ENCODE peak calls at places on chromosomes 5 and 9, in ten cellular contexts. One of them, this sample, is unnamed.
A peak's percentile ranks its signal among the peaks of the same experiment; 100 is the strongest.

GRCh38 chr5:19608434-19608833 is 379.6 kb downstream of the CDH18 start:
- DNase-seq in transverse colon: no peak
- DNase-seq in breast epithelium: no peak
- DNase-seq in adrenal gland: no peak
- DNase-seq in IMR-90: no peak
- DNase-seq in body of pancreas: no peak
- DNase-seq in stomach: no peak
- DNase-seq in H1: no peak
- DNase-seq in left ventricle myocardium inferior: no peak
- DNase-seq in dorsolateral prefrontal cortex: no peak
- DNase-seq in this sample: peak; percentile 24

GRCh38 chr5:172583931-172584511 is 57.0 kb upstream of the NEURL1B start:
- DNase-seq in stomach: no peak
- DNase-seq in left ventricle myocardium inferior: peak; percentile 70
- DNase-seq in transverse colon: no peak
- DNase-seq in breast epithelium: no peak
- DNase-seq in adrenal gland: peak; percentile 67
- DNase-seq in IMR-90: no peak
- DNase-seq in H1: no peak
- DNase-seq in body of pancreas: peak; percentile 28
- DNase-seq in dorsolateral prefrontal cortex: no peak
- DNase-seq in this sample: no peak

GRCh38 chr5:126954981-126955380 is 75.4 kb downstream of the MARCHF3 start:
- DNase-seq in adrenal gland: no peak
- DNase-seq in transverse colon: no peak
- DNase-seq in breast epithelium: no peak
- DNase-seq in stomach: no peak
- DNase-seq in dorsolateral prefrontal cortex: no peak
- DNase-seq in H1: no peak
- DNase-seq in body of pancreas: no peak
- DNase-seq in left ventricle myocardium inferior: no peak
- DNase-seq in IMR-90: no peak
- DNase-seq in this sample: no peak

GRCh38 chr9:105405514-105406131 is 42.2 kb upstream of the FSD1L start:
- DNase-seq in transverse colon: no peak
- DNase-seq in stomach: no peak
- DNase-seq in body of pancreas: no peak
- DNase-seq in left ventricle myocardium inferior: no peak
- DNase-seq in IMR-90: peak; percentile 21
- DNase-seq in dorsolateral prefrontal cortex: no peak
- DNase-seq in adrenal gland: no peak
- DNase-seq in H1: no peak
- DNase-seq in breast epithelium: no peak
- DNase-seq in this sample: no peak

GRCh38 chr9:126471084-126471611 is 142.6 kb upstream of the LMX1B start:
- DNase-seq in body of pancreas: peak; percentile 83
- DNase-seq in dorsolateral prefrontal cortex: no peak
- DNase-seq in H1: no peak
- DNase-seq in left ventricle myocardium inferior: peak; percentile 67
- DNase-seq in transverse colon: peak; percentile 77
- DNase-seq in adrenal gland: peak; percentile 65
- DNase-seq in stomach: peak; percentile 72
- DNase-seq in breast epithelium: no peak
- DNase-seq in IMR-90: peak; percentile 52
- DNase-seq in this sample: no peak

GRCh38 chr5:139105621-139106071 is 92.5 kb downstream of the SIL1 start:
- DNase-seq in breast epithelium: no peak
- DNase-seq in H1: no peak
- DNase-seq in IMR-90: no peak
- DNase-seq in left ventricle myocardium inferior: no peak
- DNase-seq in body of pancreas: peak; percentile 20
- DNase-seq in transverse colon: no peak
- DNase-seq in adrenal gland: no peak
- DNase-seq in dorsolateral prefrontal cortex: peak; percentile 55
- DNase-seq in stomach: no peak
- DNase-seq in this sample: no peak

GRCh38 chr5:126383755-126384154 is 39.5 kb upstream of the GRAMD2B start:
- DNase-seq in transverse colon: no peak
- DNase-seq in dorsolateral prefrontal cortex: no peak
- DNase-seq in breast epithelium: no peak
- DNase-seq in IMR-90: peak; percentile 47
- DNase-seq in left ventricle myocardium inferior: no peak
- DNase-seq in H1: no peak
- DNase-seq in body of pancreas: no peak
- DNase-seq in stomach: no peak
- DNase-seq in adrenal gland: no peak
- DNase-seq in this sample: no peak

GRCh38 chr5:154243736-154244135 is 53.2 kb downstream of the GALNT10 start:
- DNase-seq in adrenal gland: no peak
- DNase-seq in H1: no peak
- DNase-seq in transverse colon: no peak
- DNase-seq in stomach: no peak
- DNase-seq in left ventricle myocardium inferior: no peak
- DNase-seq in dorsolateral prefrontal cortex: no peak
- DNase-seq in breast epithelium: no peak
- DNase-seq in body of pancreas: no peak
- DNase-seq in IMR-90: peak; percentile 78
- DNase-seq in this sample: no peak

GRCh38 chr9:110152704-110153374 is 55.1 kb downstream of the C9orf152 start:
- DNase-seq in breast epithelium: no peak
- DNase-seq in H1: no peak
- DNase-seq in IMR-90: peak; percentile 72
- DNase-seq in dorsolateral prefrontal cortex: no peak
- DNase-seq in body of pancreas: no peak
- DNase-seq in transverse colon: no peak
- DNase-seq in left ventricle myocardium inferior: no peak
- DNase-seq in stomach: no peak
- DNase-seq in adrenal gland: no peak
- DNase-seq in this sample: peak; percentile 67

GRCh38 chr5:107529618-107530017 is 141.1 kb downstream of the EFNA5 start:
- DNase-seq in adrenal gland: no peak
- DNase-seq in H1: no peak
- DNase-seq in left ventricle myocardium inferior: no peak
- DNase-seq in stomach: no peak
- DNase-seq in dorsolateral prefrontal cortex: no peak
- DNase-seq in breast epithelium: no peak
- DNase-seq in IMR-90: no peak
- DNase-seq in transverse colon: no peak
- DNase-seq in body of pancreas: no peak
- DNase-seq in this sample: no peak

GRCh38 chr5:115455241-115455640 is 89.3 kb downstream of the FEM1C start:
- DNase-seq in breast epithelium: no peak
- DNase-seq in H1: no peak
- DNase-seq in transverse colon: no peak
- DNase-seq in adrenal gland: peak; percentile 61
- DNase-seq in body of pancreas: peak; percentile 60
- DNase-seq in IMR-90: peak; percentile 85
- DNase-seq in dorsolateral prefrontal cortex: no peak
- DNase-seq in stomach: no peak
- DNase-seq in left ventricle myocardium inferior: no peak
- DNase-seq in this sample: no peak

GRCh38 chr9:32579706-32580331 is 6.9 kb upstream of the NDUFB6 start:
- DNase-seq in breast epithelium: peak; percentile 66
- DNase-seq in IMR-90: peak; percentile 53
- DNase-seq in dorsolateral prefrontal cortex: peak; percentile 75
- DNase-seq in transverse colon: peak; percentile 74
- DNase-seq in body of pancreas: peak; percentile 69
- DNase-seq in stomach: peak; percentile 82
- DNase-seq in H1: no peak
- DNase-seq in left ventricle myocardium inferior: peak; percentile 61
- DNase-seq in adrenal gland: peak; percentile 56
- DNase-seq in this sample: peak; percentile 51

GRCh38 chr9:108296056-108296455 is 559.7 kb downstream of the ACTL7B start:
- DNase-seq in stomach: no peak
- DNase-seq in body of pancreas: no peak
- DNase-seq in breast epithelium: no peak
- DNase-seq in adrenal gland: peak; percentile 24
- DNase-seq in H1: no peak
- DNase-seq in dorsolateral prefrontal cortex: no peak
- DNase-seq in transverse colon: no peak
- DNase-seq in left ventricle myocardium inferior: no peak
- DNase-seq in IMR-90: peak; percentile 71
- DNase-seq in this sample: peak; percentile 58

GRCh38 chr5:79448336-79448735 is 65.6 kb downstream of the HOMER1 start:
- DNase-seq in dorsolateral prefrontal cortex: no peak
- DNase-seq in body of pancreas: no peak
- DNase-seq in IMR-90: peak; percentile 73
- DNase-seq in adrenal gland: no peak
- DNase-seq in stomach: no peak
- DNase-seq in left ventricle myocardium inferior: no peak
- DNase-seq in H1: no peak
- DNase-seq in transverse colon: no peak
- DNase-seq in breast epithelium: no peak
- DNase-seq in this sample: no peak

GRCh38 chr5:175468892-175469291 is 9.5 kb upstream of the SFXN1 start:
- DNase-seq in body of pancreas: no peak
- DNase-seq in dorsolateral prefrontal cortex: no peak
- DNase-seq in breast epithelium: no peak
- DNase-seq in H1: no peak
- DNase-seq in stomach: no peak
- DNase-seq in adrenal gland: no peak
- DNase-seq in transverse colon: no peak
- DNase-seq in left ventricle myocardium inferior: no peak
- DNase-seq in IMR-90: no peak
- DNase-seq in this sample: no peak

GRCh38 chr9:94903961-94904421 is 177.5 kb downstream of the AOPEP start:
- DNase-seq in adrenal gland: no peak
- DNase-seq in transverse colon: no peak
- DNase-seq in breast epithelium: no peak
- DNase-seq in left ventricle myocardium inferior: no peak
- DNase-seq in dorsolateral prefrontal cortex: no peak
- DNase-seq in H1: no peak
- DNase-seq in stomach: no peak
- DNase-seq in IMR-90: peak; percentile 82
- DNase-seq in body of pancreas: no peak
- DNase-seq in this sample: no peak

GRCh38 chr9:112644449-112644965 is 73.4 kb downstream of the INIP start:
- DNase-seq in IMR-90: no peak
- DNase-seq in H1: no peak
- DNase-seq in stomach: no peak
- DNase-seq in breast epithelium: no peak
- DNase-seq in left ventricle myocardium inferior: no peak
- DNase-seq in adrenal gland: no peak
- DNase-seq in body of pancreas: no peak
- DNase-seq in transverse colon: no peak
- DNase-seq in dorsolateral prefrontal cortex: no peak
- DNase-seq in this sample: peak; percentile 64

GRCh38 chr5:172110921-172111873 is 76.8 kb downstream of the STK10 start:
- DNase-seq in left ventricle myocardium inferior: no peak
- DNase-seq in IMR-90: peak; percentile 56
- DNase-seq in body of pancreas: peak; percentile 61
- DNase-seq in breast epithelium: no peak
- DNase-seq in adrenal gland: peak; percentile 48
- DNase-seq in H1: no peak
- DNase-seq in stomach: peak; percentile 69
- DNase-seq in dorsolateral prefrontal cortex: no peak
- DNase-seq in transverse colon: peak; percentile 68
- DNase-seq in this sample: peak; percentile 55

GRCh38 chr9:95552814-95553546 is 36.2 kb upstream of the PTCH1 start:
- DNase-seq in adrenal gland: no peak
- DNase-seq in left ventricle myocardium inferior: peak; percentile 53
- DNase-seq in stomach: no peak
- DNase-seq in IMR-90: no peak
- DNase-seq in breast epithelium: no peak
- DNase-seq in dorsolateral prefrontal cortex: no peak
- DNase-seq in H1: peak; percentile 73
- DNase-seq in body of pancreas: peak; percentile 50
- DNase-seq in transverse colon: no peak
- DNase-seq in this sample: no peak

GRCh38 chr5:55402199-55402598 is 94.4 kb downstream of the MTREX start:
- DNase-seq in H1: no peak
- DNase-seq in stomach: no peak
- DNase-seq in IMR-90: no peak
- DNase-seq in dorsolateral prefrontal cortex: no peak
- DNase-seq in breast epithelium: no peak
- DNase-seq in adrenal gland: no peak
- DNase-seq in transverse colon: no peak
- DNase-seq in left ventricle myocardium inferior: no peak
- DNase-seq in body of pancreas: no peak
- DNase-seq in this sample: no peak
- TF ChIP-seq CTCF in H1: peak; percentile 32
- TF ChIP-seq CTCF in stomach: no peak
- TF ChIP-seq CTCF in IMR-90: no peak
- TF ChIP-seq CTCF in dorsolateral prefrontal cortex: no peak
- TF ChIP-seq CTCF in breast epithelium: no peak
- TF ChIP-seq CTCF in adrenal gland: no peak
- TF ChIP-seq CTCF in transverse colon: no peak
- TF ChIP-seq CTCF in left ventricle myocardium inferior: peak; percentile 22
- TF ChIP-seq CTCF in body of pancreas: no peak
- TF ChIP-seq CTCF in this sample: no peak

GRCh38 chr5:137900925-137901817 is 11.9 kb downstream of the PKD2L2 start:
- DNase-seq in body of pancreas: no peak
- DNase-seq in adrenal gland: no peak
- DNase-seq in IMR-90: no peak
- DNase-seq in breast epithelium: no peak
- DNase-seq in H1: no peak
- DNase-seq in transverse colon: no peak
- DNase-seq in stomach: no peak
- DNase-seq in left ventricle myocardium inferior: no peak
- DNase-seq in dorsolateral prefrontal cortex: no peak
- DNase-seq in this sample: no peak
- H3K27ac ChIP-seq in body of pancreas: no peak overlapping the region
- H3K27ac ChIP-seq in adrenal gland: no peak overlapping the region
- H3K27ac ChIP-seq in IMR-90: no peak overlapping the region
- H3K27ac ChIP-seq in breast epithelium: no peak overlapping the region
- H3K27ac ChIP-seq in H1: no peak overlapping the region
- H3K27ac ChIP-seq in transverse colon: no peak overlapping the region
- H3K27ac ChIP-seq in stomach: no peak overlapping the region
- H3K27ac ChIP-seq in left ventricle myocardium inferior: no peak overlapping the region
- H3K27ac ChIP-seq in dorsolateral prefrontal cortex: peak overlapping the region; percentile 96
- H3K27ac ChIP-seq in this sample: no peak overlapping the region

GRCh38 chr9:1637401-1637800 is 377.7 kb upstream of the SMARCA2 start:
- DNase-seq in IMR-90: no peak
- DNase-seq in body of pancreas: no peak
- DNase-seq in stomach: no peak
- DNase-seq in dorsolateral prefrontal cortex: no peak
- DNase-seq in adrenal gland: no peak
- DNase-seq in transverse colon: no peak
- DNase-seq in left ventricle myocardium inferior: no peak
- DNase-seq in breast epithelium: no peak
- DNase-seq in H1: no peak
- DNase-seq in this sample: no peak
- TF ChIP-seq CTCF in IMR-90: no peak
- TF ChIP-seq CTCF in body of pancreas: no peak
- TF ChIP-seq CTCF in stomach: no peak
- TF ChIP-seq CTCF in dorsolateral prefrontal cortex: no peak
- TF ChIP-seq CTCF in adrenal gland: no peak
- TF ChIP-seq CTCF in transverse colon: no peak
- TF ChIP-seq CTCF in left ventricle myocardium inferior: no peak
- TF ChIP-seq CTCF in breast epithelium: no peak
- TF ChIP-seq CTCF in H1: no peak
- TF ChIP-seq CTCF in this sample: no peak

DNA sequence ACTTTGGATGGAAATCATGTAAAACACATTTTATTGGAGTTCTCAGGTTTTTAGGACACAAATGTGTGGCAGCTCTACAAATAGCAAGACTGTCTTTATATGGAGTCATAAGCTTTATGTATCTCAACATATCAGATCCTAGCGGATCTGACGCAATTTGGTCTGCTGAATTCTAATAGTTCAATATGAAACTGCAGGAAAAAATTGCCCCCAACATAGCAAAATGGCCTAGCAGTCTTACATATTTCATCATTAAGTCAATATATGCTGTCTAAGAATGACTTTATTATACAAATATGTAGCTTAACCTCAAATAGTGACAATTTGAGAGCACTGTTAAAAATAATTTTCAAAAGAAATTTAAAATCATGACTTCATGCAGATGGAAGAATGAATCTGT is 244.3 kb downstream of the TAF11L14 start:
- DNase-seq in body of pancreas: no peak
- DNase-seq in IMR-90: no peak
- DNase-seq in left ventricle myocardium inferior: no peak
- DNase-seq in H1: no peak
- DNase-seq in dorsolateral prefrontal cortex: no peak
- DNase-seq in transverse colon: no peak
- DNase-seq in breast epithelium: no peak
- DNase-seq in adrenal gland: no peak
- DNase-seq in stomach: no peak
- DNase-seq in this sample: no peak
- H3K27ac ChIP-seq in body of pancreas: no peak overlapping the region
- H3K27ac ChIP-seq in IMR-90: no peak overlapping the region
- H3K27ac ChIP-seq in left ventricle myocardium inferior: no peak overlapping the region
- H3K27ac ChIP-seq in H1: no peak overlapping the region
- H3K27ac ChIP-seq in dorsolateral prefrontal cortex: no peak overlapping the region
- H3K27ac ChIP-seq in transverse colon: no peak overlapping the region
- H3K27ac ChIP-seq in breast epithelium: no peak overlapping the region
- H3K27ac ChIP-seq in adrenal gland: no peak overlapping the region
- H3K27ac ChIP-seq in stomach: no peak overlapping the region
- H3K27ac ChIP-seq in this sample: no peak overlapping the region

This sample was measured in RWPE1.